ENCODE peak calls at places on chromosomes 16 and 17, in six cellular contexts. L is lower lobe of right lung, S is upper lobe of right lung, A is glutamatergic neuron, M is kidney epithelial cell, J is breast epithelium. O is an unnamed sample.

GRCh38 chr17:7838291-7839075 is 4.5 kb downstream of the KDM6B start:
- DNase-seq in L (no peak), S (no peak), A (peak), M (no peak), J (no peak), O (no peak)

GRCh38 chr17:38344127-38344745 is 480 bp upstream of the GPR179 start:
- DNase-seq in L (no peak), S (no peak), A (no peak), M (no peak), J (no peak), O (no peak)

GRCh38 chr17:75817571-75817970 is 26.6 kb downstream of the UNC13D start:
- DNase-seq in L (no peak), S (no peak), A (no peak), M (no peak), J (no peak), O (no peak)

GRCh38 chr17:28370035-28370743 is at the start of gene VTN:
- DNase-seq in L (peak), S (peak), A (peak), M (no peak), J (no peak), O (no peak)

GRCh38 chr17:38745545-38745944 is 2.6 kb downstream of the PCGF2 start:
- DNase-seq in L (no peak), S (no peak), A (no peak), M (no peak), J (no peak), O (no peak)

GRCh38 chr17:74987909-74988711 is 678 bp downstream of the CDR2L start:
- DNase-seq in L (peak), S (peak), A (peak), M (no peak), J (peak), O (peak)

GRCh38 chr17:50348522-50349240 is 2.8 kb downstream of the XYLT2 start:
- DNase-seq in L (no peak), S (peak), A (no peak), M (no peak), J (no peak), O (no peak)

GRCh38 chr16:66695474-66695934 is 1.0 kb downstream of the CMTM4 start:
- DNase-seq in L (no peak), S (no peak), A (no peak), M (no peak), J (no peak), O (no peak)

GRCh38 chr16:64094170-64094960 is 1027.5 kb downstream of the CDH11 start:
- DNase-seq in L (no peak), S (no peak), A (no peak), M (no peak), J (no peak), O (no peak)

GRCh38 chr16:17578921-17579876 is 108.4 kb upstream of the XYLT1 start:
- DNase-seq in L (no peak), S (no peak), A (peak), M (peak), J (no peak), O (no peak)

GRCh38 chr17:50657054-50657453 is 22.4 kb downstream of the ABCC3 start:
- DNase-seq in L (no peak), S (no peak), A (no peak), M (no peak), J (no peak), O (no peak)

GRCh38 chr16:66304151-66304550 is 62.3 kb upstream of the CDH5 start:
- DNase-seq in L (no peak), S (no peak), A (no peak), M (no peak), J (no peak), O (no peak)

GRCh38 chr17:63435681-63436522 is 10.2 kb downstream of the CYB561 start:
- DNase-seq in L (no peak), S (peak), A (no peak), M (no peak), J (peak), O (no peak)

GRCh38 chr17:63434951-63435571 is 11.0 kb downstream of the CYB561 start:
- DNase-seq in L (peak), S (peak), A (no peak), M (no peak), J (peak), O (no peak)

GRCh38 chr17:63431939-63432804 is 13.9 kb downstream of the CYB561 start:
- DNase-seq in L (no peak), S (peak), A (peak), M (no peak), J (no peak), O (no peak)

GRCh38 chr17:63431618-63431938 is 14.5 kb downstream of the CYB561 start:
- DNase-seq in L (no peak), S (peak), A (no peak), M (no peak), J (no peak), O (no peak)

DNA sequence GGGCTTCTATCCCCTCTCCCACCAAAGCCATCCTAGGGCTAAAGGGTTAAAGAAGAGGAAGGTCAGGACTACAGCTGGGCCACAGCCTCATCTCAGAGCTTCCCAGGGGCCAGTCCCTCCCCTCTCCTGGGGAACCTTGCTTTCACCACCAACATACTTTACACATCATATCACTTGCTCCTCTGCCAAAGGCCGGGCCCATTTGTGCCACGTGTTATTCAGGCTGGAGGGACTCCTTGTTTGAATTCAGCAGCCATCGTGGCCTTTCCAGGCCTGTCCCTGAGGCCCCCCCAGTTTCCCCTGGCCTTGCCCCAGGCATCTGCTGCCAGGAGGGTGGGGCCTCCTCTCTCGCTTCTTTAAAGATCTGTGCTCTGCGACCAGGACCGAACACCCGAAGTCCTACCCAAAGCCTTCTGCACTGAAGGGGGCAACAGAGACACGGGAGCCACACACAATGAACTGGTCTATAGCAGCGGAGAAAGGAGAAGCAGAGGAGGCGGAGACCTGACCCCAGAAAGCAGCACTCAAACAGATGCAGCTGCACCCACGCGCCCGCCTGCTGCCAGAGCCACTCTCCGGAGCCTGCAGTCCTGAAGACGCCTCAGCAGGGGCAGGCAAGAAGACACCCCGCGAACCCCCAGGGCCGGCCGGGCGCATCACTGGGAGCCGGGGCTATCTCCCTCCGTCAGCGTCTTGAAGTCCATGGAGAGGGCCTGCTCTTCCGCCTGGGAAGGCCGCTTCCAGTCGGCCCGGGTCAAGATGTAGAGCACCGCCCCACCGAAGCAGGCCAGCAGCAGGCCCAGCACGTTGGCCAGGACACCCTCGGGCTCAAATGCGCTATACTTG is 12.1 kb downstream of the CYB561 start:
- DNase-seq in L (no peak), S (no peak), A (no peak), M (no peak), J (no peak), O (no peak)
- TF ChIP-seq CTCF in L (no peak), S (no peak), A (no peak), M (no peak), J (no peak), O (no peak)

DNA sequence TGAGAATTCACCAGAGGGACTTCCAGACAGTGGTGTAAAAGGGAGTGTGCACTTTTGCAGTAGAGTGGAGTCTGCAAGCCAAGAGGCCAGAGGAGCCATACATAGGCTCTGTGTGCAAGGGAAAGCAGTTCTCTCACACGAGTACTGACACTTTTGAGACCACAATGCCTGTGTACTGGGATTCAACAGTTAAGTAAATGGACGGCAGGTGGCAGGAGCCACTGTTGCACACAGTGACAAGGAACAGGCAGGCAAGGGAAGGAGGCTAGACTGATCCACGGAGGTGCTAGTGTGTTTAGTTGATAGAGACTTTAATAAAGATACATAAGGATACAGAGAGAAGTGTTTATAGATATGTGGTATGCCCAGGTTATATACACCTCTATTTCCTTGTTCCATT is 67.0 kb downstream of the MPRIP start:
- DNase-seq in L (no peak), S (no peak), A (no peak), M (no peak), J (no peak), O (no peak)
- TF ChIP-seq CTCF in L (peak), S (peak), A (no peak), M (no peak), J (no peak), O (no peak)

DNA sequence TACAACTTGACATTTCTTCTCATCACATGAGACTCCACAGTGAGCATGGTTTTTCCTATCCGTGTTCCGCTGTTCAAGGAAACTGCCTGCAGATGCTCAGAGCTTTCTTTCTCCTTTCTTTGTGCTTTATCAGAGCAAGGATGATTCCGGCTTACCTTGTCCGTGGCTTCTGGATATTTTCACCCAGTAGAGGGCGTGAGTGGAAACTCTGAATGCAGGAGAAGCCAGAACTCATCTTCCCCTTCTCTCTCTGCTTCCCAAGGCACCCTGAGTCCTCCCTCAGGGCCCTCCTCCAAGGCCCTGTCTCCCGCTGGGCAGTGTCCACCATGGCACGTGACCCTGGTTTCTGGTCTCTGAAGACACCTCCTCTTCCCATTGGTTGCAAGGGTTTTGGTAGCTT is 721.1 kb upstream of the RBFOX1 start:
- DNase-seq in L (no peak), S (no peak), A (no peak), M (no peak), J (no peak), O (no peak)
- TF ChIP-seq CTCF in L (no peak), S (no peak), A (no peak), M (no peak), J (no peak), O (no peak)

GRCh38 chr16:2902337-2903130 is 9.2 kb upstream of the FLYWCH1 start:
- DNase-seq in L (no peak), S (no peak), A (no peak), M (no peak), J (no peak), O (no peak)

GRCh38 chr16:2905241-2905987 is 6.3 kb upstream of the FLYWCH1 start:
- DNase-seq in L (peak), S (peak), A (peak), M (peak), J (peak), O (peak)

GRCh38 chr16:2905988-2906387 is 5.7 kb upstream of the FLYWCH1 start:
- DNase-seq in L (no peak), S (no peak), A (no peak), M (no peak), J (no peak), O (no peak)

GRCh38 chr16:2904922-2905240 is 6.8 kb upstream of the FLYWCH1 start:
- DNase-seq in L (peak), S (no peak), A (peak), M (no peak), J (no peak), O (no peak)

DNA sequence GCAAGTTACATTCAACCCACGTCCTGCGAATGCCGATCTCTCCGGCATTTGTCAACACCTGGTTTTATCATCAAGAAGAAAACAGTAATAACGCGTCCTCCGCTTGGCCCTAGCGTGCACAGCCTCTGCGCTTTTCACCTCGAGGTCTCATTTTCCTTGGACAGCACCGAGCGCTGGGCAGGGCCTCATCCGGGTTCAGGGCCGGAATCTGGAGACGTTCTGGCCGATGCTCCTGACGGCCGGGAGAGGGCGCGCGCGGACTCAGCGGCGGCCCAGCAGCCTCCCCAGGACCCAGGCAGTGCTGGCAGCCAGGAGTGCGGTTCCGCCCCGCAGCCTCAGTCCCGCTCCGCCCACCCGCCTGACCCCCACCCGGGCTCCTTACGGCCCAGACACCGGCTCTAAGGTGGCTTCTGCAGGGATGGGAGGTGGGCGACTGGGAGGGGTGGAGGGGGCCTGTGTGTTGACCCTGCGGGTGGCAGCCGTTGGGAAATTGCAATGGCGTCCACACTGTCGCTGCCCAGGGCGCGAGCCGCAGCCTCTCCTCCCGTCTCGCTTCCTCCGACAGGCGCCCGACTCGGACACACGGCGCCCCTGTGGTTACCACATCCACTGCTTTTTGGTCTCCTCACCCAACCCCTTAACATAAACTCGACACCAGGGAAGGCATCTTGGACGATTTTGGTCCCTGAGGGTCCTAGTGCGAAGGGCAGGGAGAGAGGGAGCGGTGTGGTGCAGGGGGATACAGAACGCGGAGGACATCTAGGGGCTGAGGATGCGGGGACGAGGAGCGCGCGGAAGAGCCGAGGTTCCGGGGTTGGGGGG is 7.4 kb upstream of the FLYWCH1 start:
- DNase-seq in L (peak), S (peak), A (peak), M (no peak), J (peak), O (peak)
- TF ChIP-seq CTCF in L (peak), S (peak), A (peak), M (peak), J (peak), O (peak)

GRCh38 chr17:81991684-81992513 is 14.5 kb downstream of the ASPSCR1 start:
- DNase-seq in L (peak), S (peak), A (peak), M (peak), J (peak), O (no peak)
- TF ChIP-seq CTCF in L (no peak), S (no peak), A (no peak), M (no peak), J (no peak), O (no peak)

GRCh38 chr17:31487648-31488263 is 96.3 kb downstream of the RAB11FIP4 start:
- DNase-seq in L (peak), S (peak), A (peak), M (no peak), J (peak), O (no peak)
- TF ChIP-seq CTCF in L (no peak), S (no peak), A (no peak), M (no peak), J (no peak), O (no peak)

GRCh38 chr17:45413498-45413923 is 19.2 kb downstream of the ARHGAP27 start:
- DNase-seq in L (peak), S (peak), A (no peak), M (no peak), J (no peak), O (no peak)
- TF ChIP-seq CTCF in L (no peak), S (no peak), A (no peak), M (no peak), J (no peak), O (no peak)

O was measured in osteocyte.